ENCODE peak calls at places on chromosome 13, in eight cellular contexts. T is endodermal cell; Q is psoas muscle; S is effector memory CD4-positive, alpha-beta T cell; H is left ventricle myocardium inferior; A is CD8-positive, alpha-beta memory T cell; F is uterus; D is left lung. J is an unnamed sample.

GRCh38 chr13:93862259-93862658 is 617.2 kb downstream of the DCT start:
- DNase-seq in S (no peak), Q (no peak), D (no peak), H (no peak), F (no peak), T (no peak), A (no peak), J (no peak)

GRCh38 chr13:22915442-22916082 is 265.2 kb upstream of the SGCG start:
- DNase-seq in T (peak), H (peak), S (no peak), Q (no peak), A (no peak), D (no peak), F (peak), J (peak)

GRCh38 chr13:90055760-90056159 is 1291.7 kb upstream of the MIR17HG start:
- DNase-seq in Q (no peak), T (no peak), H (no peak), S (no peak), D (no peak), A (no peak), F (no peak), J (no peak)

GRCh38 chr13:113854238-113855011 is 9.5 kb downstream of the GAS6 start:
- DNase-seq in T (peak), D (peak), F (peak), A (no peak), H (peak), S (no peak), Q (peak), J (peak)

GRCh38 chr13:23500858-23501257 is 67.4 kb upstream of the SACS start:
- DNase-seq in T (no peak), D (no peak), A (no peak), S (no peak), F (no peak), Q (no peak), H (no peak), J (no peak)

GRCh38 chr13:111397202-111397880 is 76.9 kb downstream of the TEX29 start:
- DNase-seq in Q (no peak), H (no peak), T (peak), D (no peak), F (no peak), A (no peak), S (no peak), J (no peak)

GRCh38 chr13:28429685-28430290 is 65.1 kb downstream of the FLT1 start:
- DNase-seq in F (no peak), A (no peak), D (no peak), S (no peak), H (no peak), Q (no peak), T (peak), J (no peak)

GRCh38 chr13:33454844-33455256 is 169.3 kb upstream of the STARD13 start:
- DNase-seq in S (no peak), T (no peak), F (no peak), D (no peak), Q (no peak), A (no peak), H (no peak), J (no peak)

GRCh38 chr13:37403776-37404497 is 194.6 kb downstream of the POSTN start:
- DNase-seq in T (no peak), A (no peak), H (no peak), D (no peak), S (no peak), Q (no peak), F (no peak), J (no peak)

GRCh38 chr13:106122234-106122633 is 413.2 kb downstream of the EFNB2 start:
- DNase-seq in A (no peak), S (no peak), D (no peak), H (no peak), F (no peak), Q (no peak), T (no peak), J (no peak)

GRCh38 chr13:109651854-109652253 is 134.5 kb downstream of the IRS2 start:
- DNase-seq in A (no peak), Q (no peak), F (no peak), D (peak), S (no peak), H (no peak), T (no peak), J (no peak)

GRCh38 chr13:106591299-106591698 is 23.4 kb upstream of the ARGLU1 start:
- DNase-seq in H (no peak), Q (no peak), T (no peak), A (no peak), D (no peak), F (no peak), S (no peak), J (no peak)

GRCh38 chr13:113378825-113379224 is 14.9 kb upstream of the GRTP1 start:
- DNase-seq in D (no peak), F (no peak), H (no peak), A (no peak), T (no peak), Q (no peak), S (no peak), J (peak)

GRCh38 chr13:67229438-67230242 is 496 bp downstream of the PCDH9 start:
- DNase-seq in D (no peak), A (no peak), H (no peak), T (peak), Q (no peak), S (no peak), F (no peak), J (no peak)

GRCh38 chr13:107866007-107866665 is 349.2 kb downstream of the LIG4 start:
- DNase-seq in Q (no peak), S (no peak), F (no peak), A (no peak), T (peak), H (no peak), D (no peak), J (no peak)

GRCh38 chr13:33676045-33676699 is 141.8 kb upstream of the RFC3 start:
- DNase-seq in F (no peak), Q (no peak), T (no peak), D (no peak), H (no peak), A (no peak), S (no peak), J (no peak)

GRCh38 chr13:79642596-79642995 is 161.6 kb downstream of the NDFIP2 start:
- DNase-seq in T (no peak), H (no peak), F (no peak), D (no peak), A (no peak), S (no peak), Q (no peak), J (no peak)

GRCh38 chr13:34567558-34567957 is 374.5 kb upstream of the NBEA start:
- DNase-seq in T (no peak), Q (no peak), F (no peak), S (no peak), H (no peak), A (no peak), D (no peak), J (no peak)

GRCh38 chr13:90542959-90543358 is 804.5 kb upstream of the MIR17HG start:
- DNase-seq in Q (no peak), T (no peak), A (no peak), H (no peak), S (no peak), F (no peak), D (no peak), J (no peak)

GRCh38 chr13:51726446-51727185 is 77.3 kb downstream of the DHRS12 start:
- DNase-seq in T (no peak), S (no peak), Q (no peak), F (no peak), D (no peak), H (no peak), A (no peak), J (no peak)

GRCh38 chr13:42574011-42574410 is at the start of gene TNFSF11:
- DNase-seq in Q (no peak), D (no peak), S (no peak), T (peak), H (no peak), A (no peak), F (no peak), J (no peak)

GRCh38 chr13:80547885-80548284 is 207.0 kb upstream of the SPRY2 start:
- DNase-seq in H (no peak), T (no peak), Q (no peak), F (no peak), D (no peak), A (no peak), S (no peak), J (no peak)

GRCh38 chr13:90717451-90717936 is 630.0 kb upstream of the MIR17HG start:
- DNase-seq in F (no peak), S (no peak), H (no peak), D (no peak), Q (no peak), A (no peak), T (no peak), J (no peak)

GRCh38 chr13:47555235-47555634 is 445.8 kb downstream of the SUCLA2 start:
- DNase-seq in F (no peak), H (no peak), S (no peak), Q (no peak), A (no peak), D (no peak), T (no peak), J (no peak)

GRCh38 chr13:105406551-105406950 is 1128.9 kb downstream of the EFNB2 start:
- DNase-seq in F (no peak), Q (no peak), A (no peak), D (no peak), H (no peak), S (no peak), T (no peak), J (no peak)

GRCh38 chr13:95099541-95099940 is 201.7 kb downstream of the ABCC4 start:
- DNase-seq in F (no peak), D (no peak), Q (no peak), T (no peak), A (no peak), S (no peak), H (no peak), J (no peak)

GRCh38 chr13:98310485-98311199 is 133.6 kb upstream of the RNF113B start:
- DNase-seq in H (no peak), Q (no peak), D (no peak), F (no peak), T (no peak), A (no peak), S (no peak), J (no peak)

GRCh38 chr13:114161644-114162532 is 17.2 kb upstream of the CFAP97D2 start:
- DNase-seq in T (no peak), A (no peak), F (peak), Q (peak), S (no peak), D (peak), H (peak), J (peak)

GRCh38 chr13:97116754-97117153 is 105.4 kb upstream of the MBNL2 start:
- DNase-seq in Q (no peak), T (peak), A (no peak), D (no peak), S (no peak), H (no peak), F (peak), J (no peak)

GRCh38 chr13:50677687-50678463 is 165.6 kb downstream of the DLEU7 start:
- DNase-seq in S (no peak), Q (no peak), T (no peak), D (no peak), H (no peak), A (no peak), F (no peak), J (no peak)

GRCh38 chr13:108495686-108496363 is 133.6 kb upstream of the MYO16 start:
- DNase-seq in A (no peak), S (no peak), Q (no peak), F (no peak), T (peak), D (no peak), H (no peak), J (no peak)

GRCh38 chr13:52847682-52848432 is 583 bp downstream of the PCDH8 start:
- DNase-seq in T (peak), D (no peak), F (no peak), A (no peak), Q (no peak), H (no peak), S (no peak), J (no peak)

GRCh38 chr13:93529961-93530360 is 303.4 kb downstream of the GPC6 start:
- DNase-seq in H (no peak), A (no peak), Q (no peak), T (no peak), D (no peak), F (no peak), S (no peak), J (no peak)

GRCh38 chr13:30216111-30216510 is 91.2 kb downstream of the KATNAL1 start:
- DNase-seq in Q (no peak), H (no peak), A (no peak), D (no peak), F (no peak), S (no peak), T (peak), J (no peak)
- H3K27ac ChIP-seq in Q (no peak), H (no peak), A (no peak), D (no peak), F (no peak), S (no peak), T (peak), J (no peak)

GRCh38 chr13:43805071-43805468 is 18.3 kb upstream of the ENOX1 start:
- DNase-seq in D (no peak), Q (no peak), T (peak), A (no peak), H (no peak), S (no peak), F (peak), J (no peak)
- H3K4me3 ChIP-seq in D (no peak), Q (no peak), T (no peak), A (no peak), H (no peak), S (no peak), F (no peak), J (no peak)

GRCh38 chr13:99604636-99605035 is 103.4 kb downstream of the TM9SF2 start:
- DNase-seq in D (no peak), F (no peak), T (no peak), A (no peak), H (no peak), S (no peak), Q (no peak), J (no peak)

GRCh38 chr13:99606322-99607089 is 105.2 kb downstream of the TM9SF2 start:
- DNase-seq in D (peak), Q (peak), F (peak), A (peak), H (peak), S (peak), T (peak), J (peak)

GRCh38 chr13:99601535-99601934 is 100.3 kb downstream of the TM9SF2 start:
- DNase-seq in Q (no peak), S (no peak), D (no peak), H (no peak), A (no peak), T (no peak), F (no peak), J (no peak)

GRCh38 chr13:99608345-99608744 is 107.1 kb downstream of the TM9SF2 start:
- DNase-seq in D (no peak), Q (no peak), T (no peak), F (no peak), A (no peak), H (no peak), S (no peak), J (no peak)

GRCh38 chr13:99605417-99606321 is 104.4 kb downstream of the TM9SF2 start:
- DNase-seq in F (peak), T (peak), Q (peak), A (peak), S (peak), D (peak), H (peak), J (peak)
- H3K27ac ChIP-seq in F (peak), T (peak), Q (peak), A (peak), S (peak), D (peak), H (peak), J (peak)

DNA sequence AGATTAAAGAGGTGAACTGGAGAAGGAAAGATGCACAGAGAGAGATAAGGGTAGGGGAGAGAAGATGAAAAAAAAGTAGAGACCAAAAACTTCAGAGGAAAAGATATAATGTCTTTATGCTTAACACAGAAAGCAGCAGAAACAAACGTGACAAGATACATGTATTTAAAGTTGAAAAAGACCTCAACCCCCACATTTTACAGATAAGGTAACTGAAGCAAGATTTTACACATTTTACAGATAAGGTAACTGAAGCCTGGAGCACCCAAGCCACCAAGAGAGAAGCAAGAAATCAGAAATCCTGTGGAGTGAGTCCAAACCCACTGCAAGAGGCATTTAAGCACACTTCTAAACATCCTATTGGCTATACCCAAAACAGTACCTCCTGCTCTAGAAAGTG is 185.3 kb downstream of the TBC1D4 start:
- DNase-seq in H (no peak), Q (no peak), S (no peak), F (no peak), T (no peak), D (no peak), A (no peak), J (no peak)
- H3K4me3 ChIP-seq in H (no peak), Q (no peak), S (no peak), F (no peak), T (no peak), D (no peak), A (no peak), J (no peak)